ENCODE peak calls at places on chromosomes 13 and 19, in eight cellular contexts. P is neuronal stem cell; J is CD8-positive, alpha-beta T cell; E is cardiac muscle cell; F is aorta; Y is hepatocyte; S is psoas muscle; I is ascending aorta. X is an unnamed sample. For H3K4me1, the result is how much of the 10 kb centered on the place peaks cover.

GRCh38 chr19:19338082-19338481 is 17.5 kb downstream of the MAU2 start:
- DNase-seq in S (no peak), Y (no peak), I (no peak), F (no peak), J (no peak), E (no peak), P (no peak), X (no peak)

GRCh38 chr13:110525328-110526319 is 35.9 kb downstream of the RAB20 start:
- DNase-seq in P (no peak), I (no peak), S (no peak), E (no peak), J (no peak), Y (no peak), F (peak), X (no peak)

GRCh38 chr13:106468948-106469590 is 66.4 kb downstream of the EFNB2 start:
- DNase-seq in E (no peak), P (no peak), I (no peak), Y (no peak), S (no peak), F (no peak), J (no peak), X (no peak)

GRCh38 chr19:5238700-5239099 is 101.9 kb downstream of the PTPRS start:
- DNase-seq in P (no peak), I (no peak), S (no peak), Y (no peak), E (no peak), F (no peak), J (no peak), X (no peak)

GRCh38 chr13:92843549-92843948 is 383.1 kb upstream of the GPC6 start:
- DNase-seq in J (no peak), S (no peak), F (no peak), P (no peak), E (peak), I (no peak), Y (peak), X (peak)

GRCh38 chr19:12880551-12881171 is 588 bp downstream of the DNASE2 start:
- DNase-seq in I (no peak), E (peak), F (peak), P (no peak), Y (peak), S (peak), J (no peak), X (no peak)

GRCh38 chr19:16076958-16077611 is 790 bp downstream of the TPM4 start:
- DNase-seq in P (no peak), J (no peak), Y (peak), S (peak), F (peak), E (peak), I (peak), X (peak)

GRCh38 chr19:1315470-1316166 is 29.9 kb downstream of the EFNA2 start:
- DNase-seq in E (peak), J (peak), Y (peak), F (no peak), P (no peak), I (no peak), S (peak), X (peak)

GRCh38 chr19:52542984-52543664 is 15.7 kb downstream of the ZNF808 start:
- DNase-seq in S (no peak), E (no peak), P (no peak), I (no peak), J (peak), Y (no peak), F (no peak), X (no peak)

GRCh38 chr13:42524487-42525034 is 49.4 kb upstream of the TNFSF11 start:
- DNase-seq in P (no peak), Y (peak), S (no peak), J (no peak), I (no peak), E (no peak), F (no peak), X (no peak)

GRCh38 chr19:45879971-45880370 is 6.0 kb downstream of the IRF2BP1 start:
- DNase-seq in E (no peak), S (no peak), Y (no peak), P (no peak), J (no peak), F (no peak), I (no peak), X (no peak)

GRCh38 chr19:4870025-4870700 is 2.7 kb upstream of the PLIN3 start:
- DNase-seq in E (peak), J (no peak), F (peak), I (peak), P (no peak), S (peak), Y (peak), X (peak)

GRCh38 chr19:54164369-54165068 is 5.0 kb upstream of the LENG1 start:
- DNase-seq in I (peak), J (peak), E (peak), S (no peak), F (peak), P (no peak), Y (peak), X (peak)

GRCh38 chr19:5154129-5154798 is 185.4 kb downstream of the KDM4B start:
- DNase-seq in F (no peak), S (no peak), P (no peak), I (peak), Y (peak), E (peak), J (no peak), X (peak)

GRCh38 chr13:97976551-97977375 is 23.3 kb downstream of the IPO5 start:
- DNase-seq in E (no peak), F (peak), S (no peak), P (peak), Y (peak), J (no peak), I (no peak), X (peak)

GRCh38 chr19:49987159-49987698 is 26.3 kb upstream of the SIGLEC11 start:
- DNase-seq in I (peak), P (peak), F (peak), J (peak), E (peak), S (peak), Y (peak), X (peak)

GRCh38 chr13:97630725-97631124 is 196.8 kb downstream of the RAP2A start:
- DNase-seq in S (no peak), E (peak), I (no peak), J (no peak), F (no peak), Y (no peak), P (no peak), X (no peak)

GRCh38 chr13:83867708-83868107 is 14.6 kb downstream of the SLITRK1 start:
- DNase-seq in I (no peak), E (no peak), J (no peak), F (no peak), P (no peak), S (no peak), Y (no peak), X (no peak)

GRCh38 chr13:52804202-52804641 is 44.2 kb downstream of the PCDH8 start:
- DNase-seq in S (no peak), Y (no peak), F (no peak), J (no peak), E (peak), P (no peak), I (no peak), X (no peak)

GRCh38 chr13:113926951-113927660 is 46.8 kb downstream of the C13orf46 start:
- DNase-seq in Y (no peak), S (peak), I (peak), J (peak), E (no peak), P (no peak), F (no peak), X (no peak)

GRCh38 chr19:58361900-58362271 is 665 bp downstream of the ZNF497 start:
- DNase-seq in P (peak), Y (peak), I (peak), E (peak), J (no peak), S (peak), F (peak), X (no peak)

GRCh38 chr13:62643007-62643483 is 1227.4 kb upstream of the PCDH20 start:
- DNase-seq in P (no peak), J (no peak), I (no peak), S (no peak), E (no peak), Y (peak), F (no peak), X (no peak)

GRCh38 chr19:44875666-44876418 is 15.2 kb upstream of the TOMM40 start:
- DNase-seq in P (no peak), E (peak), Y (no peak), J (no peak), F (no peak), S (no peak), I (no peak), X (no peak)

GRCh38 chr19:44882063-44882462 is 9.0 kb upstream of the TOMM40 start:
- DNase-seq in S (no peak), J (no peak), I (no peak), F (no peak), Y (no peak), E (no peak), P (no peak), X (no peak)

GRCh38 chr19:44876930-44877530 is 14.0 kb upstream of the TOMM40 start:
- DNase-seq in P (no peak), F (no peak), Y (no peak), J (no peak), S (no peak), I (no peak), E (no peak), X (no peak)

GRCh38 chr19:44878119-44878865 is 12.8 kb upstream of the TOMM40 start:
- DNase-seq in I (no peak), F (no peak), Y (no peak), E (no peak), P (no peak), S (no peak), J (no peak), X (no peak)

GRCh38 chr19:44879309-44880065 is 11.6 kb upstream of the TOMM40 start:
- DNase-seq in F (no peak), J (no peak), I (no peak), E (no peak), Y (no peak), P (no peak), S (no peak), X (no peak)
- H3K4me1 ChIP-seq in F (under half), J (under half), I (under half), E (under half), Y (under half), P (under half), S (under half), X (under half)

DNA sequence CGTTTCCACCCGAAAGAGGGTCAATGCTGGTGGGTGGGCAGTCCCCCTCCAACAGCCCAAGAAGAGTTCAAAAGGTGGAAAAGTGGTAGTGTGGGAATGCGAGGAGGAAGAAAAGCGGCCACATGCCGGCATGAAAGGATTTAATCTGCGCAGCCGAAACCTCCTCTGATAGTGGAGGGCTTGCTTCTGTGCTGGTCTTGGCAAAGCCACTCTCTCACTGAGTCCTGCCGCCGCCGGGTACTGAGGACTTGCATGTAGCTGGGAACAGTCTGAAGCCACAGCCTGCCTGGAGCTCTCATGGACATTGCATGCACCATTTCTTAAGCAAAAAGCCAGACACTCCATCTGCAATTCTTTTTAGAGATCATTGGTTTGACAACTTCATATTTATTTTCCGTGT is 136.2 kb upstream of the ZNF536 start:
- DNase-seq in E (no peak), J (no peak), S (no peak), P (no peak), I (no peak), F (no peak), Y (no peak), X (no peak)
- H3K4me3 ChIP-seq in E (no peak), J (no peak), S (no peak), P (no peak), I (no peak), F (no peak), Y (no peak), X (no peak)

DNA sequence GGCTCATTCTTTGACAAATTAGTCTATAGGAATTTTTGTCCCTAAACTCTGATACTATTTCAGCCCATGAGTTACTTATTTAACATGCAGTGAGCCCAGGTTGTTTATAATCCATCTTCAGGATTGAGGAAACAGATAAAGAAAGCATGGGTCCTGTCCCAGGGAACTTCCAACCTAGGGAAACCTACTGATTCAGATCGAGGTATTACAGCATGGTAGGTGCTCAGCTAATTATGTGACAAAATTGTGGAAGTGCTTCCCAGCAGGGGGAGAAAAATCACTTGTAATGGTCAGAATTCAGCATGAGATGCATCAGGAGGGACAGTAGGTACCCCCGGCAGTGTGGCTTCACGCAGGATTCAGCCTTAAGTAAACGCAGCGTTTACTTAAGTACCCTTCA is 171.3 kb downstream of the NUFIP1 start:
- DNase-seq in P (no peak), J (no peak), Y (no peak), E (no peak), F (no peak), I (no peak), S (no peak), X (no peak)
- H3K4me1 ChIP-seq in P (under half), J (under half), Y (under half), E (under half), F (under half), I (under half), S (under half), X (under half)

DNA sequence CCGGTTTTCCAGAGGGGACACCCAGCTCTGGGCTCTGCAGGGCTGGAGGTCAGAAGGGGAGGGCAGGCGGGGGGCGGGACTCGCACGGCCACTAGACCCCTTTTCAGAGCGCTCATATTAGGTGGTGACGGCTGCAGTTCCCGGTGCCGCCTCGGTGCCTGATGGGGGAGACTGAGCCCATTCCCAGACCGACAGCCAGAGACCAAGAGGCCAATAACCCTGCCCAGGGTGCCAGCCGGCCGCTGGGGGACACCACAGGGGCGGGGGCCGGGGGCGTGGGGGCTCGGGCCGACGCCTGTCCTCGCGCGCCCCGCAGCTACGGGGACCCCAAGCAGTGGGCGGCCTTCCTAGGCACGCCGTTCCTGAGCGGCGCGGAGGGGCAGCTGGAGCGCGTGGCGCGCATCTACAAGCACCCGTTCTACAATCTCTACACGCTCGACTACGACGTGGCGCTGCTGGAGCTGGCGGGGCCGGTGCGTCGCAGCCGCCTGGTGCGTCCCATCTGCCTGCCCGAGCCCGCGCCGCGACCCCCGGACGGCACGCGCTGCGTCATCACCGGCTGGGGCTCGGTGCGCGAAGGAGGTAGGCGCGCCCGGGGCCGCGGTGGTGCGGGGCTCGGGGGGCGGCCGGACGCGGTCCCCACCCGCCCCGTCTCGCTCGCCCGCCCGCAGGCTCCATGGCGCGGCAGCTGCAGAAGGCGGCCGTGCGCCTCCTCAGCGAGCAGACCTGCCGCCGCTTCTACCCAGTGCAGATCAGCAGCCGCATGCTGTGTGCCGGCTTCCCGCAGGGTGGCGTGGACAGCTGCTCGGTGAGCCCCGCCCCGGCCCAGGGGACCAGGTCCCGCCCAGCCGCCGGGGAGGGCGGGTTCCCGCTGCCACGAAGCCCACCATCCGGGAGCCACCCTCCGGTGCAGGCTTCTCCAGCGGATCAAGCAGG is 2.4 kb downstream of the TIMM13 start:
- DNase-seq in I (peak), S (peak), F (no peak), E (peak), Y (peak), P (peak), J (no peak), X (peak)
- H3K4me3 ChIP-seq in I (peak), S (peak), F (no peak), E (no peak), Y (no peak), P (peak), J (no peak), X (peak)

DNA sequence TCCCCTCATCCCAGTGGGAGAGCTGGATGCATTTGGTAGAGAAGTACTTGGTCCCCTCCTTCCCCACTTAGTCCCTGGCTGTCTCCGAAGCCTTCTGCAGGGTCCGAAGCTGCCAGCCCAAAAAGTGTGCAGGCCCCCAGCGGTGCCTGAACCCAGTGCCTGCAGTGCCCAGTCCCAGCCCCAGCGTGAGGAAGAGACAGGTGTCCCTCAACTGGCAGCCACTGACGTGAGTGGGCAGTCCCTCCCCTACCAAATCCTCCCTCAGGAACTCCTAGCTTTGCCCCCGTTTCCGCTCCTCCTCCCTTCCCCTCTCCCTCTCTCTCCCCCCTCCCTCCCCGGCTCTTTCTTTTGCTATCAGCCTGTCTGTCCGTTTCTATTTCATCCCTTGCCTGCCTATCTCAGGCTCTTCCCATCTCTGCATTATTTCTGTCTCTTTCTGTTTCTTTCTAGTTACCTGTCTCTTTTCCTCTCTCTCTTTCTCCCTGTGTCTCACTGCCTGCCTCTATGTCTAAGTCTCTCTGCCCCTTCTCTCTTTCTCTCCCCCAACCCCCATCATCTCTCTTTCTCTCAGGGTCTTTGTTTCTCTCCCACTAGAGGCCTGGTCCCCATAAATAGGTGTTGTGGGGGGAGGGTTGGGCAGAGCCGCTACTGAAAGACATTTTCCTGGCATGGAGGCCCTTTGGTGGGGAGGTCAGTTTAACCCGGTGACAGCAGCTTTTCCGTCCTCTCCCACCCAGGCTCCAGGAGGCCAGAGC is 1.7 kb upstream of the LTBP4 start:
- DNase-seq in P (no peak), S (no peak), Y (no peak), J (no peak), I (no peak), E (no peak), F (peak), X (no peak)
- H3K4me1 ChIP-seq in P (under half), S (under half), Y (under half), J (half or more), I (under half), E (under half), F (under half), X (under half)

X was measured in adipocyte.